ENCODE peak calls at places on chromosomes 12 and 14, in ten cellular contexts. S is neural progenitor cell; M is breast epithelium; B is activated CD8-positive, alpha-beta memory T cell treated with anti-CD3 and anti-CD28 coated beads, Interleukin-2, amount 50 U/mL, for 4 hours; Q is pancreas; Z is Peyer's patch; G is activated effector memory CD4-positive, alpha-beta T cell treated with anti-CD3 and anti-CD28 coated beads, Interleukin-2, amount 50 U/mL, for 16 hours; L is progenitor cell of endocrine pancreas; F is memory B cell; H is astrocyte of the hippocampus. A is an unnamed sample.

GRCh38 chr12:26338574-26339572 is 143.5 kb downstream of the SSPN start:
- DNase-seq in M (no peak), L (no peak), S (no peak), Z (no peak), Q (no peak), H (peak), G (no peak), B (no peak), F (no peak), A (no peak)

GRCh38 chr14:65073605-65074201 is 28.6 kb downstream of the MAX start:
- DNase-seq in Z (no peak), M (no peak), S (no peak), B (no peak), L (no peak), F (no peak), G (no peak), H (no peak), Q (no peak), A (no peak)

GRCh38 chr12:29634057-29634456 is 136.6 kb upstream of the OVCH1 start:
- DNase-seq in B (no peak), F (no peak), S (no peak), Z (no peak), Q (no peak), L (no peak), H (peak), G (no peak), M (no peak), A (no peak)

GRCh38 chr12:65640489-65640901 is 183.8 kb upstream of the HMGA2 start:
- DNase-seq in M (no peak), L (no peak), S (no peak), Q (no peak), G (no peak), B (no peak), F (no peak), Z (no peak), H (no peak), A (no peak)

GRCh38 chr12:65414526-65414925 is 136.0 kb downstream of the MSRB3 start:
- DNase-seq in M (no peak), Q (no peak), G (no peak), Z (no peak), S (no peak), F (no peak), B (no peak), L (no peak), H (no peak), A (no peak)

GRCh38 chr12:94242871-94243270 is 94.5 kb downstream of the PLXNC1 start:
- DNase-seq in B (no peak), F (no peak), M (no peak), H (no peak), Q (no peak), S (no peak), L (no peak), Z (no peak), G (no peak), A (no peak)

GRCh38 chr12:70609739-70610491 is 27.3 kb downstream of the PTPRB start:
- DNase-seq in B (no peak), G (no peak), S (peak), M (no peak), L (peak), Q (peak), H (peak), Z (no peak), F (no peak), A (no peak)

GRCh38 chr14:68458840-68459469 is 333.9 kb downstream of the ZFP36L1 start:
- DNase-seq in Z (no peak), M (peak), S (peak), G (no peak), L (no peak), B (no peak), H (peak), F (no peak), Q (peak), A (peak)

GRCh38 chr12:69527506-69528272 is 57.5 kb downstream of the FRS2 start:
- DNase-seq in Z (no peak), B (no peak), G (no peak), L (no peak), H (peak), S (no peak), F (no peak), Q (no peak), M (no peak), A (peak)

GRCh38 chr14:95440951-95441350 is 75.5 kb downstream of the SYNE3 start:
- DNase-seq in H (peak), B (no peak), F (no peak), Z (no peak), M (no peak), S (no peak), Q (no peak), G (no peak), L (no peak), A (no peak)

GRCh38 chr12:121626853-121627623 is 708 bp downstream of the ORAI1 start:
- DNase-seq in H (peak), G (peak), Z (peak), B (peak), S (peak), F (peak), L (peak), Q (peak), M (peak), A (no peak)

GRCh38 chr14:82755476-82755875 is 1221.8 kb upstream of the SEL1L start:
- DNase-seq in Z (no peak), M (no peak), L (no peak), Q (no peak), F (no peak), S (no peak), H (no peak), G (no peak), B (no peak), A (no peak)

GRCh38 chr12:84874125-84874824 is 38.3 kb downstream of the SLC6A15 start:
- DNase-seq in S (peak), B (no peak), L (no peak), M (no peak), Q (no peak), H (peak), F (no peak), G (no peak), Z (no peak), A (peak)

GRCh38 chr14:77738559-77739250 is 22.3 kb downstream of the SNW1 start:
- DNase-seq in Q (no peak), H (peak), F (no peak), B (no peak), S (no peak), G (peak), L (no peak), M (no peak), Z (no peak), A (no peak)

GRCh38 chr12:42904683-42905418 is 315.3 kb upstream of the PRICKLE1 start:
- DNase-seq in S (no peak), F (no peak), H (no peak), G (no peak), B (no peak), M (no peak), Q (no peak), L (no peak), Z (no peak), A (no peak)

GRCh38 chr12:78062781-78063180 is 232.1 kb downstream of the NAV3 start:
- DNase-seq in S (no peak), G (no peak), M (no peak), B (no peak), Z (no peak), L (no peak), H (peak), F (no peak), Q (peak), A (no peak)

GRCh38 chr12:16599081-16599480 is 6.9 kb downstream of the LMO3 start:
- DNase-seq in Q (no peak), B (no peak), S (no peak), F (no peak), M (no peak), L (no peak), H (no peak), Z (no peak), G (no peak), A (no peak)

GRCh38 chr12:6180300-6181051 is 19.7 kb upstream of the CD9 start:
- DNase-seq in H (peak), Q (no peak), S (no peak), F (no peak), M (no peak), G (no peak), Z (no peak), L (no peak), B (no peak), A (no peak)

GRCh38 chr14:104280085-104280901 is 141.9 kb downstream of the KIF26A start:
- DNase-seq in M (peak), Q (no peak), F (no peak), Z (no peak), L (peak), B (no peak), G (peak), H (no peak), S (no peak), A (no peak)

GRCh38 chr12:60148109-60148508 is 552.3 kb downstream of the SLC16A7 start:
- DNase-seq in L (no peak), Z (no peak), S (no peak), H (peak), F (no peak), M (no peak), G (no peak), B (no peak), Q (no peak), A (peak)

GRCh38 chr12:30201301-30202160 is 417.8 kb upstream of the TMTC1 start:
- DNase-seq in Q (peak), L (no peak), F (no peak), H (peak), B (no peak), S (no peak), M (no peak), Z (no peak), G (no peak), A (no peak)

GRCh38 chr14:22561366-22561660 is 27.7 kb downstream of the DAD1 start:
- DNase-seq in Q (no peak), Z (no peak), B (no peak), S (no peak), H (no peak), L (no peak), G (no peak), M (no peak), F (no peak), A (no peak)

GRCh38 chr12:100868487-100868886 is 73.9 kb downstream of the ANO4 start:
- DNase-seq in G (no peak), F (no peak), L (no peak), S (no peak), Z (no peak), B (no peak), M (no peak), Q (no peak), H (peak), A (peak)

GRCh38 chr12:27905285-27906126 is 67.0 kb downstream of the PTHLH start:
- DNase-seq in H (peak), Q (no peak), S (no peak), L (no peak), F (no peak), B (no peak), M (no peak), Z (no peak), G (no peak), A (no peak)

GRCh38 chr14:104317500-104317805 is 179.1 kb downstream of the KIF26A start:
- DNase-seq in L (no peak), H (no peak), M (no peak), S (no peak), Z (no peak), B (peak), Q (no peak), F (no peak), G (no peak), A (no peak)

GRCh38 chr14:68306265-68306933 is 486.5 kb downstream of the ZFP36L1 start:
- DNase-seq in F (no peak), M (no peak), S (no peak), L (no peak), G (no peak), H (no peak), Q (no peak), Z (no peak), B (no peak), A (no peak)

GRCh38 chr12:6267007-6267721 is 43.3 kb upstream of the PLEKHG6 start:
- DNase-seq in H (peak), G (peak), S (no peak), Z (no peak), Q (no peak), M (no peak), B (no peak), F (no peak), L (no peak), A (no peak)

A was measured in GM04503.